ENCODE peak calls at places on chromosomes 4 and X, in eight cellular contexts. G is Calu3, L is fibroblast of lung, X is AG04450, V is endothelial cell, W is cardiac muscle cell, B is GM13977, E is hepatocyte. T is an unnamed sample.

GRCh38 chrX:27186671-27187070 is 276.5 kb downstream of the PPP4R3C start:
- DNase-seq in G (peak), L (peak), X (no peak), V (no peak), W (peak), B (peak), E (peak), T (peak)

GRCh38 chrX:9846631-9847030 is 60.4 kb downstream of the SHROOM2 start:
- DNase-seq in G (no peak), L (no peak), X (no peak), V (no peak), W (no peak), B (no peak), E (no peak), T (no peak)

GRCh38 chrX:73262991-73263390 is 48.3 kb upstream of the NAP1L2 start:
- DNase-seq in G (no peak), L (no peak), X (no peak), V (no peak), W (no peak), B (peak), E (no peak), T (no peak)

GRCh38 chr4:1044469-1045192 is 33.2 kb downstream of the FGFRL1 start:
- DNase-seq in G (no peak), L (no peak), X (no peak), V (no peak), W (no peak), B (no peak), E (no peak), T (no peak)

GRCh38 chr4:40256329-40256728 is 59.5 kb downstream of the RHOH start:
- DNase-seq in G (no peak), L (no peak), X (no peak), V (no peak), W (no peak), B (no peak), E (no peak), T (peak)

GRCh38 chr4:84366111-84366510 is 133.0 kb downstream of the NKX6-1 start:
- DNase-seq in G (no peak), L (no peak), X (no peak), V (no peak), W (no peak), B (no peak), E (no peak), T (no peak)

GRCh38 chrX:18617351-18617750 is 54.6 kb downstream of the RS1 start:
- DNase-seq in G (peak), L (peak), X (peak), V (no peak), W (peak), B (no peak), E (peak), T (no peak)

GRCh38 chrX:2679534-2680485 is 11.3 kb upstream of the CD99 start:
- DNase-seq in G (no peak), L (peak), X (no peak), V (no peak), W (no peak), B (no peak), E (peak), T (no peak)

GRCh38 chrX:111181883-111182400 is 86.0 kb downstream of the PAK3 start:
- DNase-seq in G (no peak), L (no peak), X (no peak), V (no peak), W (no peak), B (no peak), E (no peak), T (peak)

GRCh38 chr4:3342182-3342854 is 49.5 kb downstream of the RGS12 start:
- DNase-seq in G (no peak), L (peak), X (peak), V (no peak), W (no peak), B (no peak), E (peak), T (no peak)

GRCh38 chr4:19024047-19024446 is 1002.5 kb upstream of the LCORL start:
- DNase-seq in G (no peak), L (no peak), X (no peak), V (no peak), W (no peak), B (no peak), E (no peak), T (no peak)

GRCh38 chr4:11503166-11503565 is 74.5 kb upstream of the HS3ST1 start:
- DNase-seq in G (peak), L (no peak), X (no peak), V (no peak), W (no peak), B (no peak), E (no peak), T (peak)

GRCh38 chr4:4490041-4490440 is 51.8 kb downstream of the STX18 start:
- DNase-seq in G (no peak), L (peak), X (no peak), V (no peak), W (no peak), B (no peak), E (no peak), T (no peak)

GRCh38 chr4:16289872-16290554 is 63.7 kb upstream of the TAPT1 start:
- DNase-seq in G (no peak), L (peak), X (no peak), V (peak), W (peak), B (peak), E (peak), T (no peak)

GRCh38 chrX:140034916-140035315 is 69.6 kb upstream of the CXorf66 start:
- DNase-seq in G (no peak), L (no peak), X (no peak), V (no peak), W (peak), B (peak), E (no peak), T (no peak)

GRCh38 chr4:152258804-152259708 is 276.8 kb downstream of the FBXW7 start:
- DNase-seq in G (no peak), L (peak), X (peak), V (no peak), W (no peak), B (no peak), E (peak), T (no peak)

GRCh38 chr4:48093949-48094550 is 40.0 kb downstream of the TXK start:
- DNase-seq in G (peak), L (no peak), X (no peak), V (no peak), W (no peak), B (no peak), E (peak), T (no peak)

GRCh38 chrX:38652934-38653442 is 91.6 kb downstream of the TSPAN7 start:
- DNase-seq in G (no peak), L (no peak), X (no peak), V (no peak), W (no peak), B (no peak), E (no peak), T (no peak)
- TF ChIP-seq CTCF in G (no peak), L (no peak), X (no peak), V (no peak), W (no peak), B (no peak), E (no peak), T (no peak)

GRCh38 chr4:168857009-168857408 is 153.0 kb downstream of the CBR4 start:
- DNase-seq in G (no peak), L (no peak), X (no peak), V (no peak), W (no peak), B (no peak), E (no peak), T (no peak)
- TF ChIP-seq CTCF in G (no peak), L (no peak), X (no peak), V (no peak), W (no peak), B (no peak), E (no peak), T (no peak)

DNA sequence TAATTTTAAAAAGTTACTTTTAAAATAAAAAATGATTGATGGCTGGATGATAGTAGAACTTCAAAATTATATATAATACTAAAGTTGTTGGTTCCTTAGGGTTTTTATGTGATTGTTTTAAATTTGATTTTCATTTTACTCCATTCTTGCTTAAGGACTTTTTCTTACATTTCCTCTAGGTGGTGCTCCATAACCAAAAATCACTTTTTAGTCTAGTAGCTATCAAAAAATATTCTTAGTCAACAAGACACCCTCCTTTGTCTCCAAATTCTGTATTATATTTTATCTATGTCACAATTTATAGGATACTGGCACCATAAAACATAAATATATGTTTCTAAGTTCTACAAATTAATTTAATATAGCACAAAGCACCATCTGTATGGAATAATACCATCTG is 67.2 kb upstream of the BRWD3 start:
- DNase-seq in G (no peak), L (peak), X (no peak), V (no peak), W (peak), B (peak), E (peak), T (no peak)
- TF ChIP-seq CTCF in G (no peak), L (no peak), X (peak), V (peak), W (peak), B (peak), E (peak), T (peak)

GRCh38 chr4:150826302-150826701 is 188.8 kb downstream of the LRBA start:
- DNase-seq in G (no peak), L (no peak), X (no peak), V (no peak), W (no peak), B (no peak), E (peak), T (no peak)

GRCh38 chr4:150822407-150822806 is 192.7 kb downstream of the LRBA start:
- DNase-seq in G (no peak), L (no peak), X (no peak), V (no peak), W (peak), B (no peak), E (no peak), T (no peak)

GRCh38 chr4:150827226-150827625 is 187.9 kb downstream of the LRBA start:
- DNase-seq in G (no peak), L (no peak), X (no peak), V (no peak), W (no peak), B (no peak), E (no peak), T (no peak)

GRCh38 chr4:150828159-150828558 is 186.9 kb downstream of the LRBA start:
- DNase-seq in G (no peak), L (no peak), X (no peak), V (no peak), W (no peak), B (peak), E (no peak), T (no peak)
- TF ChIP-seq CTCF in G (no peak), L (no peak), X (no peak), V (no peak), W (no peak), B (peak), E (no peak), T (no peak)

DNA sequence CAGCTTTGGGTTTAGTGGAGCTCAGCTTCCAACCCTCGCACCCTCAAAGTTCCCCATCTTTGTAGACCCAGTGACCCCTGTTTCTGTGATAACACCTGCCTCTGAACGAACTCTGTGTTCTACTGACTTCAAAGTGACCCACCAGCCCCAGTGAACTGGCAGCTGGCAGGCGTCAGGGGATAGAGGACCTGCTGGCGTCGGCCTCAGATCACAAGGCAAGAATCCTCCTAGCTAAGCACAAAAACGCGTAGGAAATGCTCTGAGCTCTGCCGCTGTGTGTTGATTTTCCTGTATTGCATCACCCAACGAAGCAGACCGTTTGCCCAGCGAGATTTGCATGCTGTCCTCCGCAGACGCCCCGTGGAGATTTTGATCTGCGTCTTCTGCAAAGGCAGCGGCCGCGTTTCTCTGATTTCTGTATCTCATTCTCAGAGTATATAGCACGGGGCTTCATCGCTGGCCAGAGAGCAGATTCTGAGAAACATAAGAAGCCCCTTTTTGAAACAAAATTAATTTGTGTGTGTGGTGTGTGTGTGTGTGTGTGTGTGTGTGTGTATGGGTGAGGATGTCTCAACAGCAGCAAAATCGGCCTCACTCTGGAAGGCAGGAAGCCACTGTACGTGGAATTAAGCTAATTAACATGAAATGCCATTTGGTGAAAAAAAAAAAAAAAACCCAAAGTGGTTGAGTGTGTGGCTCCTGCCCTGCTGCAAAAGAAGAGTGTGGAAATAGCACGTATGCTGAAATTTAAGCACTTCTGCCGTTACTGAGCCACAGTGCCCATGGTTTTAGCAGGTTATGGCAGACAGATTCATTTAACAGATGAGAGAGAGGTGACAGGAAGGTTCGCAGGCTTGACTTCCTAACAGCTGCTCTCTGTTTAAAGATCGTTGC is 29.2 kb upstream of the ASMTL start:
- DNase-seq in G (peak), L (peak), X (peak), V (peak), W (peak), B (peak), E (peak), T (peak)
- TF ChIP-seq CTCF in G (no peak), L (no peak), X (no peak), V (no peak), W (no peak), B (peak), E (no peak), T (no peak)

GRCh38 chr4:29052266-29052665 is 1667.9 kb upstream of the PCDH7 start:
- DNase-seq in G (no peak), L (no peak), X (no peak), V (no peak), W (no peak), B (no peak), E (no peak), T (no peak)
- TF ChIP-seq CTCF in G (no peak), L (no peak), X (no peak), V (no peak), W (no peak), B (no peak), E (no peak), T (no peak)

DNA sequence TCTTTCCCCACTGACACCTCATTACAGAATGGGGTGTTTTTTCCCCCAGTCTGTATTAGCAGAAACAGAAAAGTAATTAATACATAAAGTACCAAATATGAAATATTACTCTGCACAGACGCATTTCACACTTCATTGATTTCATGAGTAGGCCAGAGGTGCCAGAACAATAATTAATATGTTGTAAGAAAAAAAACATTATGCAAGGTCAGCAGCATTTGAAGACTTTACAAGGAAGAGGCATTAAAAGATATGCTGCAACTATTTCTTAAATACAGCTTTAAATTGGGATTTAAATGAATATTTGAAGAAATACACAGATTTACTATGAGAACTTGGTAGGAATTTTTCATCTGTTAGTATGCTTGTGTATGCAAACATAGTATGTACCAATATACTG is 37.7 kb downstream of the NAA11 start:
- DNase-seq in G (no peak), L (no peak), X (no peak), V (no peak), W (no peak), B (no peak), E (no peak), T (no peak)
- TF ChIP-seq CTCF in G (no peak), L (no peak), X (no peak), V (no peak), W (no peak), B (no peak), E (no peak), T (no peak)

GRCh38 chr4:182971702-182972101 is 54.5 kb upstream of the DCTD start:
- DNase-seq in G (no peak), L (no peak), X (no peak), V (no peak), W (no peak), B (no peak), E (no peak), T (no peak)
- TF ChIP-seq CTCF in G (no peak), L (no peak), X (no peak), V (no peak), W (no peak), B (no peak), E (no peak), T (no peak)

DNA sequence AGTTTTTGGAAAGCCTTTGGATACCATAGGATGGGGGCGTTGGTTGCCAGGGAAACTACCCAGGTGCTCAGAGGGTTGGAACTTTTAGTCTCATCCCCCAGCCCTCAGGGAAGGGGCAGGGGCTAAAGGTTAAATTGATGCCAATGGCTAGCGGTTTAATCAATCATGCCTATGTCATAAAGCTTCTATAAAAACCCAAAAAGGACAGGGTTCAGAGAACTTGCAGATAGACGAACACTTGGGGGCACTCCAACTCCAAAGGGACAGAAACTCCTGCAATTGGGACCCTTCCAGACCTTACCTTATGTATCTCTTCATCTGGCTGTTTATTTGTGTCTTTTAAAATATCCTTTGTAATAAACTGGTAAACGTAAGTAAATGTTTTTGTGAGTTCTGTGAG is 30.0 kb upstream of the GPR173 start:
- DNase-seq in G (no peak), L (peak), X (no peak), V (no peak), W (no peak), B (no peak), E (no peak), T (no peak)
- TF ChIP-seq CTCF in G (no peak), L (no peak), X (no peak), V (no peak), W (no peak), B (no peak), E (no peak), T (no peak)

T was measured in WERI-Rb-1.